ENCODE peak calls at places on chromosome 16, in five cellular contexts. T is ACHN, I is Daoy, A is T-helper 22 cell, L is NCI-H1417. H is an unnamed sample.

GRCh38 chr16:51359141-51359960 is 208.3 kb upstream of the SALL1 start:
- DNase-seq in T (no peak), I (no peak), A (no peak), L (no peak), H (no peak)

GRCh38 chr16:75801307-75801706 is 75.0 kb upstream of the CPHXL start:
- DNase-seq in T (peak), I (no peak), A (no peak), L (peak), H (no peak)

GRCh38 chr16:89360760-89361435 is 129.5 kb downstream of the ANKRD11 start:
- DNase-seq in T (no peak), I (no peak), A (peak), L (no peak), H (no peak)

GRCh38 chr16:76345093-76345735 is 68.0 kb downstream of the CNTNAP4 start:
- DNase-seq in T (no peak), I (peak), A (no peak), L (no peak), H (no peak)

GRCh38 chr16:21283521-21284289 is 5.6 kb upstream of the CRYM start:
- DNase-seq in T (peak), I (peak), A (no peak), L (peak), H (no peak)

GRCh38 chr16:48353565-48354163 is 31.5 kb downstream of the SIAH1 start:
- DNase-seq in T (peak), I (peak), A (peak), L (peak), H (no peak)

GRCh38 chr16:59249049-59249448 is 514.9 kb upstream of the GOT2 start:
- DNase-seq in T (no peak), I (no peak), A (no peak), L (no peak), H (no peak)

GRCh38 chr16:10999313-10999712 is 54.9 kb downstream of the CLEC16A start:
- DNase-seq in T (no peak), I (no peak), A (no peak), L (no peak), H (no peak)

GRCh38 chr16:84471316-84471715 is 33.1 kb downstream of the MEAK7 start:
- DNase-seq in T (no peak), I (no peak), A (no peak), L (no peak), H (no peak)

GRCh38 chr16:79885320-79885719 is 284.8 kb upstream of the MAF start:
- DNase-seq in T (no peak), I (no peak), A (no peak), L (no peak), H (no peak)

GRCh38 chr16:85750021-85750826 is 672 bp downstream of the C16orf74 start:
- DNase-seq in T (peak), I (peak), A (no peak), L (peak), H (no peak)

GRCh38 chr16:14240216-14240843 is 169.2 kb downstream of the MRTFB start:
- DNase-seq in T (no peak), I (no peak), A (no peak), L (no peak), H (no peak)

GRCh38 chr16:84841787-84842300 is 22.1 kb downstream of the CRISPLD2 start:
- DNase-seq in T (no peak), I (no peak), A (no peak), L (peak), H (peak)

GRCh38 chr16:27972500-27972899 is 91.0 kb downstream of the GSG1L start:
- DNase-seq in T (peak), I (peak), A (no peak), L (peak), H (peak)

GRCh38 chr16:66427871-66428681 is 981 bp downstream of the BEAN1 start:
- DNase-seq in T (no peak), I (peak), A (no peak), L (peak), H (no peak)

GRCh38 chr16:4123617-4124300 is 7.5 kb upstream of the ADCY9 start:
- DNase-seq in T (no peak), I (peak), A (no peak), L (no peak), H (no peak)

GRCh38 chr16:82700541-82701240 is 73.9 kb downstream of the CDH13 start:
- DNase-seq in T (no peak), I (peak), A (no peak), L (no peak), H (no peak)

GRCh38 chr16:49049191-49049590 is 232.4 kb downstream of the CBLN1 start:
- DNase-seq in T (no peak), I (no peak), A (no peak), L (no peak), H (no peak)

GRCh38 chr16:25828510-25828909 is 136.8 kb downstream of the HS3ST4 start:
- DNase-seq in T (no peak), I (no peak), A (no peak), L (no peak), H (no peak)

GRCh38 chr16:81442220-81442908 is 2.2 kb upstream of the CMIP start:
- DNase-seq in T (no peak), I (no peak), A (no peak), L (no peak), H (no peak)

GRCh38 chr16:30113031-30113710 is at the start of gene GDPD3:
- DNase-seq in T (peak), I (peak), A (no peak), L (no peak), H (no peak)

GRCh38 chr16:69112285-69113129 is 7.1 kb downstream of the HAS3 start:
- DNase-seq in T (peak), I (peak), A (no peak), L (peak), H (peak)

GRCh38 chr16:17101646-17102045 is 369.1 kb downstream of the XYLT1 start:
- DNase-seq in T (no peak), I (peak), A (no peak), L (no peak), H (peak)

GRCh38 chr16:80500116-80500859 is 40.5 kb upstream of the DYNLRB2 start:
- DNase-seq in T (no peak), I (no peak), A (no peak), L (no peak), H (no peak)

GRCh38 chr16:87895641-87896141 is 26.4 kb upstream of the SLC7A5 start:
- DNase-seq in T (no peak), I (peak), A (peak), L (no peak), H (no peak)

GRCh38 chr16:58461640-58462039 is 38.3 kb upstream of the NDRG4 start:
- DNase-seq in T (no peak), I (no peak), A (no peak), L (no peak), H (no peak)

GRCh38 chr16:2036200-2036966 is 9.7 kb downstream of the NHERF2 start:
- DNase-seq in T (no peak), I (no peak), A (no peak), L (no peak), H (no peak)

GRCh38 chr16:12002447-12003006 is 26.0 kb downstream of the SNX29 start:
- DNase-seq in T (no peak), I (peak), A (no peak), L (peak), H (peak)

GRCh38 chr16:4859190-4859899 is 12.1 kb downstream of the UBN1 start:
- DNase-seq in T (no peak), I (peak), A (no peak), L (no peak), H (no peak)

GRCh38 chr16:28010671-28011070 is 52.8 kb downstream of the GSG1L start:
- DNase-seq in T (no peak), I (peak), A (no peak), L (no peak), H (no peak)